ENCODE peak calls at places on chromosomes 2 and 18, in seven cellular contexts. N is stimulated activated CD4-positive, alpha-beta T cell treated with anti-CD3 and anti-CD28 coated beads, Interleukin-12 subunit alpha, Interleukin-12 subunit beta, amount 100 ng/mL, for 24 hours; T is IMR-90; C is chondrocyte; L is Calu3; S is GM12864; G is A549. I is an unnamed sample.

GRCh38 chr18:60069145-60069544 is 169.3 kb downstream of the PMAIP1 start:
- DNase-seq in G (no peak), T (no peak), N (no peak), L (no peak), C (no peak), S (no peak), I (no peak)

GRCh38 chr18:33470229-33470628 is 29.7 kb upstream of the CCDC178 start:
- DNase-seq in G (no peak), N (no peak), S (no peak), T (no peak), C (no peak), L (no peak), I (no peak)

GRCh38 chr2:197128126-197128525 is 182.5 kb downstream of the ANKRD44 start:
- DNase-seq in N (no peak), L (no peak), G (no peak), S (no peak), T (no peak), C (no peak), I (no peak)

GRCh38 chr2:165274698-165275097 is 35.5 kb downstream of the SCN2A start:
- DNase-seq in S (no peak), G (no peak), N (no peak), C (no peak), T (no peak), L (no peak), I (no peak)

GRCh38 chr2:172323256-172323655 is 104.1 kb upstream of the ITGA6 start:
- DNase-seq in S (no peak), G (no peak), T (peak), N (no peak), C (no peak), L (no peak), I (no peak)

GRCh38 chr18:25314824-25315223 is 37.1 kb downstream of the ZNF521 start:
- DNase-seq in L (no peak), C (no peak), T (peak), G (no peak), N (no peak), S (no peak), I (no peak)

GRCh38 chr2:131035112-131035825 is 58.0 kb downstream of the FAM168B start:
- DNase-seq in C (no peak), T (no peak), G (no peak), S (no peak), L (no peak), N (no peak), I (no peak)

GRCh38 chr2:63769915-63770314 is 71.8 kb upstream of the UGP2 start:
- DNase-seq in T (no peak), G (no peak), N (no peak), C (no peak), S (no peak), L (no peak), I (no peak)

GRCh38 chr2:127096718-127097470 is 10.1 kb downstream of the BIN1 start:
- DNase-seq in N (no peak), L (no peak), C (peak), S (no peak), T (no peak), G (no peak), I (no peak)

GRCh38 chr2:286774-287392 is 1.0 kb downstream of the ALKAL2 start:
- DNase-seq in N (no peak), C (no peak), T (no peak), L (no peak), S (no peak), G (no peak), I (no peak)

GRCh38 chr2:48145845-48146452 is 239.7 kb upstream of the FBXO11 start:
- DNase-seq in S (no peak), G (no peak), C (no peak), T (peak), L (no peak), N (no peak), I (no peak)

GRCh38 chr18:77346446-77346845 is 96.8 kb downstream of the GALR1 start:
- DNase-seq in S (no peak), T (no peak), L (no peak), C (no peak), G (no peak), N (no peak), I (peak)